ENCODE peak calls at places on chromosome 14, in seven cellular contexts. X is prostate gland, H is H1, I is GM12865, Z is BJ, L is ascending aorta, W is dorsolateral prefrontal cortex. V is an unnamed sample.

GRCh38 chr14:102663031-102663430 is 70.6 kb downstream of the RCOR1 start:
- DNase-seq in X (no peak), W (no peak), Z (no peak), L (no peak), I (no peak), H (no peak), V (no peak)

GRCh38 chr14:23481992-23482813 is 12.7 kb downstream of the NGDN start:
- DNase-seq in Z (no peak), L (no peak), H (peak), I (no peak), W (no peak), X (no peak), V (no peak)

GRCh38 chr14:72906316-72906715 is 12.4 kb upstream of the DPF3 start:
- DNase-seq in H (no peak), W (no peak), I (no peak), X (no peak), Z (peak), L (no peak), V (peak)

GRCh38 chr14:73243748-73244147 is 6.4 kb downstream of the PAPLN start:
- DNase-seq in X (no peak), Z (no peak), I (no peak), W (no peak), L (no peak), H (no peak), V (no peak)

GRCh38 chr14:103859416-103860202 is 12.2 kb upstream of the PPP1R13B start:
- DNase-seq in Z (no peak), L (no peak), W (no peak), H (no peak), X (no peak), I (no peak), V (no peak)

GRCh38 chr14:99043756-99044155 is 228.2 kb downstream of the BCL11B start:
- DNase-seq in L (no peak), Z (no peak), X (no peak), H (no peak), I (no peak), W (no peak), V (no peak)

GRCh38 chr14:24959791-24960331 is 90.1 kb downstream of the STXBP6 start:
- DNase-seq in L (no peak), W (no peak), H (no peak), X (no peak), Z (no peak), I (peak), V (no peak)

GRCh38 chr14:59185676-59186075 is 2.8 kb upstream of the DAAM1 start:
- DNase-seq in Z (no peak), L (no peak), X (no peak), I (no peak), W (no peak), H (no peak), V (no peak)

GRCh38 chr14:69131176-69131575 is 21.7 kb downstream of the DCAF5 start:
- DNase-seq in L (no peak), W (no peak), X (no peak), I (no peak), Z (no peak), H (no peak), V (no peak)

GRCh38 chr14:59919582-59920377 is at the start of gene LRRC9:
- DNase-seq in X (peak), Z (no peak), W (peak), H (peak), I (peak), L (no peak), V (no peak)

GRCh38 chr14:96525452-96525851 is 23.3 kb downstream of the PAPOLA start:
- DNase-seq in L (no peak), H (no peak), W (no peak), X (no peak), I (no peak), Z (no peak), V (no peak)

GRCh38 chr14:65296402-65296801 is 116.1 kb upstream of the FUT8 start:
- DNase-seq in X (no peak), I (no peak), L (no peak), W (no peak), H (no peak), Z (no peak), V (no peak)

GRCh38 chr14:77022219-77022852 is 6.2 kb downstream of the IRF2BPL start:
- DNase-seq in I (peak), L (no peak), H (no peak), Z (no peak), X (no peak), W (no peak), V (no peak)

GRCh38 chr14:53190938-53191337 is 37.8 kb upstream of the DDHD1 start:
- DNase-seq in W (no peak), I (peak), L (no peak), X (no peak), Z (no peak), H (no peak), V (no peak)

GRCh38 chr14:72613196-72613974 is 280.5 kb downstream of the DPF3 start:
- DNase-seq in L (no peak), H (peak), Z (no peak), I (no peak), W (no peak), X (no peak), V (no peak)

GRCh38 chr14:59296508-59296907 is 108.0 kb downstream of the DAAM1 start:
- DNase-seq in W (no peak), L (no peak), X (no peak), Z (no peak), I (no peak), H (no peak), V (no peak)

GRCh38 chr14:71713061-71713850 is 219.0 kb upstream of the RGS6 start:
- DNase-seq in L (no peak), Z (no peak), W (no peak), I (no peak), X (no peak), H (no peak), V (no peak)

GRCh38 chr14:47040490-47040889 is 388.9 kb upstream of the RPL10L start:
- DNase-seq in L (no peak), I (no peak), H (no peak), W (no peak), Z (no peak), X (no peak), V (no peak)

GRCh38 chr14:65359503-65359902 is 53.0 kb upstream of the FUT8 start:
- DNase-seq in W (no peak), I (no peak), H (no peak), X (no peak), L (no peak), Z (no peak), V (no peak)

GRCh38 chr14:89280612-89281011 is 136.4 kb downstream of the FOXN3 start:
- DNase-seq in X (no peak), L (no peak), H (no peak), Z (no peak), W (no peak), I (no peak), V (no peak)

GRCh38 chr14:89848165-89848564 is 106.4 kb downstream of the EFCAB11 start:
- DNase-seq in I (no peak), X (no peak), Z (no peak), W (no peak), H (no peak), L (no peak), V (no peak)

GRCh38 chr14:68020493-68020892 is 200.9 kb downstream of the RAD51B start:
- DNase-seq in L (no peak), W (no peak), X (no peak), Z (no peak), H (no peak), I (no peak), V (no peak)

GRCh38 chr14:51776102-51776894 is 84.1 kb upstream of the GNG2 start:
- DNase-seq in I (peak), W (peak), H (peak), Z (no peak), L (no peak), X (peak), V (peak)

DNA sequence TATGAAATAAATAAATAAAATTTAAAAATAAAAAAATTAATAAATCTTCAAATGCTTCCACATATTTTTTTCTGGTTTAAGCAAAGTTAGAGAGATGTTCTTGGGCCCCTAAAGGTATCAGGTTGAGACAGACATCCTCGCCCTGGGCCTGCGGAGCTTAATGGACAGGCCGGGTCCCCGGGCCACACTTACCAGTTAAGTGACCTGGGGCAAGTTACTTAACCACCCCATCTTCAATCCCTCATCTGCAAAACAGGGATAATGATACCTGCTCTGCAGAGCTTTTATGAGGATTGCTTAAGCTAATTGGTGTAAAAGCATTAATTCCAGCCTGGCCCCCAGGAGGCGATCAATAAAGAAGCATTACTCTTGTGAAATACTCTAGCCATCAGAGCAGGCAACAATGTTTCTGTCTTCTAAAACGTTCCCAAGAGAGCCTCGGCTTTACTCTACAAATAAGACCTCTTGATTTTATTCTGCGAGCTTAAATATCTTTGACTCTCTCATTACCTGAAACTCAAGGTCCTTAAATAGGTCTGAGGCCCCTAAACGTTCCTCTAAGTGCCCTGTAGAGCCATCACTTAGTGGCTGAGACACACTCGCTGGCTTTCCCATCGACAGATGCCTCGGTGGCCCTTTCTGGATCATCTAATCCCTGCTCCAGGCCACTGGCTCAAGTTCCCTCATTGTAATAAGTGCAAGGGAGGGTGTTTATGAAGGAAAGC is 81.1 kb upstream of the DIO3 start:
- DNase-seq in H (no peak), I (no peak), W (no peak), Z (no peak), L (no peak), X (no peak), V (no peak)
- H3K4me3 ChIP-seq in H (no peak), I (no peak), W (no peak), Z (no peak), L (no peak), X (no peak), V (no peak)

GRCh38 chr14:106586098-106586704 is 1059.8 kb downstream of the TMEM121 start:
- DNase-seq in I (peak), Z (no peak), H (peak), X (no peak), W (no peak), L (no peak), V (no peak)
- TF ChIP-seq CTCF in I (peak), Z (peak), H (peak), X (peak), W (no peak), L (no peak), V (no peak)

GRCh38 chr14:41604793-41605534 is 1.7 kb upstream of the LRFN5 start:
- DNase-seq in W (peak), X (no peak), H (no peak), L (no peak), I (no peak), Z (peak), V (peak)
- H3K4me3 ChIP-seq in W (peak), X (peak), H (peak), L (peak), I (no peak), Z (peak), V (peak)

GRCh38 chr14:61190341-61190740 is 90.8 kb downstream of the TMEM30B start:
- DNase-seq in X (no peak), W (no peak), I (no peak), Z (no peak), L (no peak), H (no peak), V (no peak)

GRCh38 chr14:61188196-61188595 is 92.9 kb downstream of the TMEM30B start:
- DNase-seq in Z (no peak), X (peak), H (peak), W (no peak), L (no peak), I (peak), V (no peak)

GRCh38 chr14:61187642-61187905 is 93.6 kb downstream of the TMEM30B start:
- DNase-seq in L (no peak), H (no peak), W (no peak), I (no peak), Z (no peak), X (no peak), V (no peak)

GRCh38 chr14:61186793-61187641 is 94.1 kb downstream of the TMEM30B start:
- DNase-seq in Z (no peak), I (no peak), L (no peak), H (no peak), W (no peak), X (no peak), V (no peak)

GRCh38 chr14:61188936-61189808 is 92.0 kb downstream of the TMEM30B start:
- DNase-seq in W (peak), Z (no peak), H (peak), L (no peak), I (peak), X (peak), V (no peak)
- TF ChIP-seq CTCF in W (peak), Z (peak), H (peak), L (peak), I (peak), X (peak), V (peak)

GRCh38 chr14:85533821-85534271 is 3.9 kb downstream of the FLRT2 start:
- DNase-seq in L (no peak), I (no peak), Z (no peak), W (peak), H (peak), X (no peak), V (no peak)
- H3K4me3 ChIP-seq in L (peak), I (no peak), Z (peak), W (peak), H (peak), X (peak), V (peak)

GRCh38 chr14:33849455-33849801 is 101.4 kb downstream of the EGLN3 start:
- DNase-seq in X (no peak), W (no peak), I (no peak), Z (no peak), L (no peak), H (no peak), V (no peak)
- TF ChIP-seq CTCF in X (no peak), W (no peak), I (no peak), Z (no peak), L (no peak), H (no peak), V (no peak)

GRCh38 chr14:74593241-74593985 is 18.6 kb downstream of the LTBP2 start:
- DNase-seq in L (no peak), I (no peak), X (no peak), W (no peak), Z (no peak), H (no peak), V (no peak)
- H3K4me3 ChIP-seq in L (no peak), I (no peak), X (no peak), W (no peak), Z (no peak), H (no peak), V (no peak)

GRCh38 chr14:57323703-57324102 is 54.9 kb downstream of the AP5M1 start:
- DNase-seq in I (no peak), H (no peak), X (no peak), Z (no peak), W (no peak), L (no peak), V (no peak)
- TF ChIP-seq CTCF in I (no peak), H (no peak), X (no peak), Z (no peak), W (no peak), L (no peak), V (no peak)

GRCh38 chr14:93963692-93964091 is 12.7 kb downstream of the ASB2 start:
- DNase-seq in L (no peak), I (no peak), X (no peak), W (no peak), H (no peak), Z (no peak), V (no peak)

GRCh38 chr14:93964281-93964680 is 12.1 kb downstream of the ASB2 start:
- DNase-seq in W (no peak), Z (no peak), L (no peak), X (no peak), H (no peak), I (no peak), V (no peak)

GRCh38 chr14:93961610-93962009 is 14.8 kb downstream of the ASB2 start:
- DNase-seq in H (no peak), X (no peak), L (no peak), W (no peak), I (no peak), Z (no peak), V (no peak)

GRCh38 chr14:93964820-93965286 is 11.5 kb downstream of the ASB2 start:
- DNase-seq in L (no peak), H (no peak), X (no peak), I (no peak), Z (no peak), W (no peak), V (no peak)

GRCh38 chr14:93962701-93963601 is 13.4 kb downstream of the ASB2 start:
- DNase-seq in X (no peak), H (no peak), Z (no peak), L (no peak), I (peak), W (no peak), V (no peak)
- H3K4me3 ChIP-seq in X (no peak), H (no peak), Z (no peak), L (no peak), I (peak), W (no peak), V (no peak)

GRCh38 chr14:92657457-92658142 is 90.8 kb downstream of the LGMN start:
- DNase-seq in W (no peak), X (no peak), L (no peak), Z (no peak), I (no peak), H (no peak), V (no peak)

GRCh38 chr14:92658160-92658559 is 90.3 kb downstream of the LGMN start:
- DNase-seq in W (no peak), H (no peak), I (no peak), Z (no peak), X (no peak), L (no peak), V (no peak)

GRCh38 chr14:92655372-92655771 is 93.1 kb downstream of the LGMN start:
- DNase-seq in I (no peak), Z (no peak), H (no peak), W (no peak), L (no peak), X (no peak), V (no peak)

GRCh38 chr14:92655802-92656201 is 92.6 kb downstream of the LGMN start:
- DNase-seq in Z (no peak), L (no peak), I (no peak), W (no peak), H (no peak), X (no peak), V (no peak)

GRCh38 chr14:92656306-92656705 is 92.1 kb downstream of the LGMN start:
- DNase-seq in W (no peak), L (no peak), Z (no peak), H (no peak), I (no peak), X (no peak), V (no peak)
- TF ChIP-seq CTCF in W (no peak), L (no peak), Z (peak), H (peak), I (peak), X (no peak), V (peak)

V was measured in AG04450.